ENCODE peak calls at places on chromosomes 2 and 18, in ten cellular contexts. One of them, this sample, is unnamed.

GRCh38 chr2:211364911-211365310 is 808.5 kb downstream of the CPS1 start:
- DNase-seq in AG08395: no peak
- DNase-seq in ecto neural progenitor cell: no peak
- DNase-seq in HCT116: no peak
- DNase-seq in EH: no peak
- DNase-seq in KG1: no peak
- DNase-seq in SJSA1: no peak
- DNase-seq in NT2/D1: no peak
- DNase-seq in NCI-H1105: no peak
- DNase-seq in GM04503: no peak
- DNase-seq in this sample: no peak

GRCh38 chr2:18588802-18589201 is 567 bp downstream of the NT5C1B start:
- DNase-seq in AG08395: no peak
- DNase-seq in ecto neural progenitor cell: no peak
- DNase-seq in HCT116: no peak
- DNase-seq in EH: no peak
- DNase-seq in KG1: no peak
- DNase-seq in SJSA1: no peak
- DNase-seq in NT2/D1: no peak
- DNase-seq in NCI-H1105: no peak
- DNase-seq in GM04503: no peak
- DNase-seq in this sample: no peak

GRCh38 chr2:168687314-168687713 is 115.1 kb upstream of the NOSTRIN start:
- DNase-seq in AG08395: peak; percentile 21
- DNase-seq in ecto neural progenitor cell: no peak
- DNase-seq in HCT116: no peak
- DNase-seq in EH: peak; percentile 44
- DNase-seq in KG1: no peak
- DNase-seq in SJSA1: peak; percentile 18
- DNase-seq in NT2/D1: no peak
- DNase-seq in NCI-H1105: no peak
- DNase-seq in GM04503: no peak
- DNase-seq in this sample: no peak

GRCh38 chr2:238585836-238586821 is 159.4 kb downstream of the ASB1 start:
- DNase-seq in AG08395: peak; percentile 48
- DNase-seq in ecto neural progenitor cell: no peak
- DNase-seq in HCT116: no peak
- DNase-seq in EH: no peak
- DNase-seq in KG1: no peak
- DNase-seq in SJSA1: no peak
- DNase-seq in NT2/D1: no peak
- DNase-seq in NCI-H1105: no peak
- DNase-seq in GM04503: no peak
- DNase-seq in this sample: no peak

GRCh38 chr18:8424481-8424880 is 184.8 kb upstream of the RAB12 start:
- DNase-seq in AG08395: no peak
- DNase-seq in ecto neural progenitor cell: no peak
- DNase-seq in HCT116: no peak
- DNase-seq in EH: no peak
- DNase-seq in KG1: no peak
- DNase-seq in SJSA1: no peak
- DNase-seq in NT2/D1: no peak
- DNase-seq in NCI-H1105: no peak
- DNase-seq in GM04503: no peak
- DNase-seq in this sample: no peak

GRCh38 chr2:165833156-165833555 is 39.1 kb upstream of the GALNT3 start:
- DNase-seq in AG08395: peak; percentile 52
- DNase-seq in ecto neural progenitor cell: no peak
- DNase-seq in HCT116: no peak
- DNase-seq in EH: peak; percentile 68
- DNase-seq in KG1: no peak
- DNase-seq in SJSA1: peak; percentile 7
- DNase-seq in NT2/D1: no peak
- DNase-seq in NCI-H1105: no peak
- DNase-seq in GM04503: no peak
- DNase-seq in this sample: no peak

GRCh38 chr2:75820693-75821092 is 110.0 kb upstream of the GCFC2 start:
- DNase-seq in AG08395: no peak
- DNase-seq in ecto neural progenitor cell: no peak
- DNase-seq in HCT116: no peak
- DNase-seq in EH: no peak
- DNase-seq in KG1: no peak
- DNase-seq in SJSA1: no peak
- DNase-seq in NT2/D1: no peak
- DNase-seq in NCI-H1105: no peak
- DNase-seq in GM04503: no peak
- DNase-seq in this sample: no peak

GRCh38 chr2:233063976-233064411 is 3.9 kb downstream of the INPP5D start:
- DNase-seq in AG08395: no peak
- DNase-seq in ecto neural progenitor cell: no peak
- DNase-seq in HCT116: no peak
- DNase-seq in EH: no peak
- DNase-seq in KG1: no peak
- DNase-seq in SJSA1: no peak
- DNase-seq in NT2/D1: no peak
- DNase-seq in NCI-H1105: no peak
- DNase-seq in GM04503: no peak
- DNase-seq in this sample: no peak

GRCh38 chr2:231369580-231370428 is 25.7 kb upstream of the B3GNT7 start:
- DNase-seq in AG08395: no peak
- DNase-seq in ecto neural progenitor cell: no peak
- DNase-seq in HCT116: no peak
- DNase-seq in EH: no peak
- DNase-seq in KG1: no peak
- DNase-seq in SJSA1: no peak
- DNase-seq in NT2/D1: no peak
- DNase-seq in NCI-H1105: no peak
- DNase-seq in GM04503: no peak
- DNase-seq in this sample: no peak

GRCh38 chr2:62675062-62675461 is 30.5 kb upstream of the EHBP1 start:
- DNase-seq in AG08395: no peak
- DNase-seq in ecto neural progenitor cell: no peak
- DNase-seq in HCT116: no peak
- DNase-seq in EH: no peak
- DNase-seq in KG1: no peak
- DNase-seq in SJSA1: no peak
- DNase-seq in NT2/D1: no peak
- DNase-seq in NCI-H1105: no peak
- DNase-seq in GM04503: no peak
- DNase-seq in this sample: no peak

GRCh38 chr2:28471701-28472236 is 24.1 kb upstream of the PLB1 start:
- DNase-seq in AG08395: no peak
- DNase-seq in ecto neural progenitor cell: no peak
- DNase-seq in HCT116: no peak
- DNase-seq in EH: no peak
- DNase-seq in KG1: no peak
- DNase-seq in SJSA1: no peak
- DNase-seq in NT2/D1: no peak
- DNase-seq in NCI-H1105: no peak
- DNase-seq in GM04503: no peak
- DNase-seq in this sample: no peak

GRCh38 chr2:49403722-49404507 is 249.6 kb upstream of the FSHR start:
- DNase-seq in AG08395: no peak
- DNase-seq in ecto neural progenitor cell: no peak
- DNase-seq in HCT116: no peak
- DNase-seq in EH: no peak
- DNase-seq in KG1: no peak
- DNase-seq in SJSA1: no peak
- DNase-seq in NT2/D1: peak; percentile 6
- DNase-seq in NCI-H1105: no peak
- DNase-seq in GM04503: no peak
- DNase-seq in this sample: no peak

GRCh38 chr2:11753886-11754704 is 7.7 kb downstream of the LPIN1 start:
- DNase-seq in AG08395: peak; percentile 73
- DNase-seq in ecto neural progenitor cell: no peak
- DNase-seq in HCT116: no peak
- DNase-seq in EH: peak; percentile 68
- DNase-seq in KG1: peak; percentile 81
- DNase-seq in SJSA1: peak; percentile 28
- DNase-seq in NT2/D1: no peak
- DNase-seq in NCI-H1105: peak; percentile 30
- DNase-seq in GM04503: peak; percentile 24
- DNase-seq in this sample: no peak

GRCh38 chr2:199462167-199462976 is 4.6 kb upstream of the SATB2 start:
- DNase-seq in AG08395: no peak
- DNase-seq in ecto neural progenitor cell: peak; percentile 63
- DNase-seq in HCT116: no peak
- DNase-seq in EH: no peak
- DNase-seq in KG1: no peak
- DNase-seq in SJSA1: no peak
- DNase-seq in NT2/D1: no peak
- DNase-seq in NCI-H1105: no peak
- DNase-seq in GM04503: no peak
- DNase-seq in this sample: no peak

GRCh38 chr2:230895536-230896345 is 29.3 kb downstream of the GPR55 start:
- DNase-seq in AG08395: no peak
- DNase-seq in ecto neural progenitor cell: peak; percentile 16
- DNase-seq in HCT116: no peak
- DNase-seq in EH: no peak
- DNase-seq in KG1: no peak
- DNase-seq in SJSA1: no peak
- DNase-seq in NT2/D1: no peak
- DNase-seq in NCI-H1105: no peak
- DNase-seq in GM04503: no peak
- DNase-seq in this sample: no peak

GRCh38 chr2:204321910-204322765 is 223.1 kb upstream of the PARD3B start:
- DNase-seq in AG08395: no peak
- DNase-seq in ecto neural progenitor cell: no peak
- DNase-seq in HCT116: no peak
- DNase-seq in EH: peak; percentile 73
- DNase-seq in KG1: no peak
- DNase-seq in SJSA1: no peak
- DNase-seq in NT2/D1: no peak
- DNase-seq in NCI-H1105: no peak
- DNase-seq in GM04503: no peak
- DNase-seq in this sample: no peak

GRCh38 chr18:39959839-39960238 is 1995.2 kb upstream of the PIK3C3 start:
- DNase-seq in AG08395: no peak
- DNase-seq in ecto neural progenitor cell: no peak
- DNase-seq in HCT116: no peak
- DNase-seq in EH: no peak
- DNase-seq in KG1: no peak
- DNase-seq in SJSA1: no peak
- DNase-seq in NT2/D1: no peak
- DNase-seq in NCI-H1105: no peak
- DNase-seq in GM04503: no peak
- DNase-seq in this sample: no peak

GRCh38 chr2:138724765-138725459 is 55.3 kb downstream of the NXPH2 start:
- DNase-seq in AG08395: no peak
- DNase-seq in ecto neural progenitor cell: no peak
- DNase-seq in HCT116: no peak
- DNase-seq in EH: no peak
- DNase-seq in KG1: no peak
- DNase-seq in SJSA1: no peak
- DNase-seq in NT2/D1: no peak
- DNase-seq in NCI-H1105: no peak
- DNase-seq in GM04503: no peak
- DNase-seq in this sample: no peak

GRCh38 chr2:19128148-19128547 is 230.3 kb downstream of the OSR1 start:
- DNase-seq in AG08395: no peak
- DNase-seq in ecto neural progenitor cell: no peak
- DNase-seq in HCT116: no peak
- DNase-seq in EH: no peak
- DNase-seq in KG1: no peak
- DNase-seq in SJSA1: no peak
- DNase-seq in NT2/D1: no peak
- DNase-seq in NCI-H1105: no peak
- DNase-seq in GM04503: no peak
- DNase-seq in this sample: no peak

GRCh38 chr2:235701206-235701605 is 207.4 kb downstream of the AGAP1 start:
- DNase-seq in AG08395: no peak
- DNase-seq in ecto neural progenitor cell: no peak
- DNase-seq in HCT116: no peak
- DNase-seq in EH: no peak
- DNase-seq in KG1: no peak
- DNase-seq in SJSA1: no peak
- DNase-seq in NT2/D1: no peak
- DNase-seq in NCI-H1105: no peak
- DNase-seq in GM04503: no peak
- DNase-seq in this sample: no peak

GRCh38 chr2:113167115-113167932 is 6.4 kb upstream of the PSD4 start:
- DNase-seq in AG08395: no peak
- DNase-seq in ecto neural progenitor cell: no peak
- DNase-seq in HCT116: no peak
- DNase-seq in EH: no peak
- DNase-seq in KG1: no peak
- DNase-seq in SJSA1: no peak
- DNase-seq in NT2/D1: no peak
- DNase-seq in NCI-H1105: no peak
- DNase-seq in GM04503: no peak
- DNase-seq in this sample: no peak

GRCh38 chr2:124810132-124810531 is 785.0 kb downstream of the CNTNAP5 start:
- DNase-seq in AG08395: no peak
- DNase-seq in ecto neural progenitor cell: peak; percentile 57
- DNase-seq in HCT116: no peak
- DNase-seq in EH: peak; percentile 62
- DNase-seq in KG1: no peak
- DNase-seq in SJSA1: no peak
- DNase-seq in NT2/D1: peak; percentile 49
- DNase-seq in NCI-H1105: no peak
- DNase-seq in GM04503: no peak
- DNase-seq in this sample: no peak

GRCh38 chr2:187102381-187102780 is 253.4 kb upstream of the ZSWIM2 start:
- DNase-seq in AG08395: no peak
- DNase-seq in ecto neural progenitor cell: no peak
- DNase-seq in HCT116: no peak
- DNase-seq in EH: no peak
- DNase-seq in KG1: no peak
- DNase-seq in SJSA1: no peak
- DNase-seq in NT2/D1: no peak
- DNase-seq in NCI-H1105: no peak
- DNase-seq in GM04503: no peak
- DNase-seq in this sample: no peak

GRCh38 chr2:85528355-85528754 is 10.6 kb upstream of the MAT2A start:
- DNase-seq in AG08395: no peak
- DNase-seq in ecto neural progenitor cell: no peak
- DNase-seq in HCT116: no peak
- DNase-seq in EH: no peak
- DNase-seq in KG1: no peak
- DNase-seq in SJSA1: no peak
- DNase-seq in NT2/D1: no peak
- DNase-seq in NCI-H1105: no peak
- DNase-seq in GM04503: no peak
- DNase-seq in this sample: no peak

GRCh38 chr18:71597219-71597618 is 946.9 kb downstream of the CBLN2 start:
- DNase-seq in AG08395: no peak
- DNase-seq in ecto neural progenitor cell: no peak
- DNase-seq in HCT116: no peak
- DNase-seq in EH: no peak
- DNase-seq in KG1: no peak
- DNase-seq in SJSA1: no peak
- DNase-seq in NT2/D1: no peak
- DNase-seq in NCI-H1105: no peak
- DNase-seq in GM04503: no peak
- DNase-seq in this sample: no peak

GRCh38 chr2:225466891-225467604 is 67.5 kb downstream of the NYAP2 start:
- DNase-seq in AG08395: no peak
- DNase-seq in ecto neural progenitor cell: no peak
- DNase-seq in HCT116: no peak
- DNase-seq in EH: no peak
- DNase-seq in KG1: peak; percentile 46
- DNase-seq in SJSA1: no peak
- DNase-seq in NT2/D1: no peak
- DNase-seq in NCI-H1105: no peak
- DNase-seq in GM04503: no peak
- DNase-seq in this sample: no peak

GRCh38 chr2:137947714-137948336 is 16.4 kb upstream of the HNMT start:
- DNase-seq in AG08395: peak; percentile 74
- DNase-seq in ecto neural progenitor cell: peak; percentile 52
- DNase-seq in HCT116: peak; percentile 59
- DNase-seq in EH: peak; percentile 74
- DNase-seq in KG1: peak; percentile 38
- DNase-seq in SJSA1: peak; percentile 55
- DNase-seq in NT2/D1: peak; percentile 62
- DNase-seq in NCI-H1105: peak; percentile 35
- DNase-seq in GM04503: no peak
- DNase-seq in this sample: peak; percentile 4

GRCh38 chr2:16507655-16508054 is 158.0 kb downstream of the CYRIA start:
- DNase-seq in AG08395: no peak
- DNase-seq in ecto neural progenitor cell: peak; percentile 57
- DNase-seq in HCT116: no peak
- DNase-seq in EH: no peak
- DNase-seq in KG1: no peak
- DNase-seq in SJSA1: no peak
- DNase-seq in NT2/D1: no peak
- DNase-seq in NCI-H1105: no peak
- DNase-seq in GM04503: no peak
- DNase-seq in this sample: no peak

This sample was measured in T-helper 17 cell.